ENCODE peak calls at places on chromosomes 1 and 21, in nine cellular contexts. G is stomach, H is Peyer's patch, E is spleen, B is brain microvascular endothelial cell, W is ovary, Z is AG04450, K is adipocyte, J is HAP-1. I is an unnamed sample. For H3K27me3, the result is how much of the 10 kb centered on the place peaks cover.

GRCh38 chr1:182476625-182477024 is 26.7 kb downstream of the RGSL1 start:
- DNase-seq in G (no peak), H (no peak), E (no peak), B (no peak), W (no peak), Z (no peak), K (no peak), J (no peak), I (no peak)

GRCh38 chr1:119371800-119372199 is 3.2 kb downstream of the HAO2 start:
- DNase-seq in G (no peak), H (no peak), E (no peak), B (no peak), W (no peak), Z (no peak), K (no peak), J (peak), I (no peak)

GRCh38 chr1:101025283-101025679 is 303 bp downstream of the DPH5 start:
- DNase-seq in G (no peak), H (peak), E (peak), B (no peak), W (no peak), Z (no peak), K (no peak), J (peak), I (no peak)

GRCh38 chr21:31132574-31133242 is 94.4 kb upstream of the KRTAP19-8 start:
- DNase-seq in G (no peak), H (peak), E (no peak), B (peak), W (no peak), Z (no peak), K (no peak), J (no peak), I (no peak)

GRCh38 chr1:81801032-81801833 is 499 bp downstream of the ADGRL2 start:
- DNase-seq in G (peak), H (no peak), E (peak), B (peak), W (peak), Z (peak), K (peak), J (peak), I (peak)

GRCh38 chr1:78437393-78437792 is 53.4 kb upstream of the PTGFR start:
- DNase-seq in G (no peak), H (no peak), E (no peak), B (peak), W (no peak), Z (no peak), K (peak), J (no peak), I (no peak)

GRCh38 chr1:222385262-222385661 is 162.6 kb downstream of the HHIPL2 start:
- DNase-seq in G (no peak), H (no peak), E (no peak), B (no peak), W (no peak), Z (no peak), K (no peak), J (no peak), I (no peak)

GRCh38 chr1:213171711-213172110 is 120.7 kb downstream of the RPS6KC1 start:
- DNase-seq in G (no peak), H (no peak), E (no peak), B (no peak), W (no peak), Z (no peak), K (no peak), J (no peak), I (no peak)

GRCh38 chr21:15010645-15011044 is 54.2 kb downstream of the NRIP1 start:
- DNase-seq in G (no peak), H (no peak), E (no peak), B (peak), W (no peak), Z (no peak), K (no peak), J (no peak), I (no peak)

GRCh38 chr1:182080955-182081582 is 19.6 kb upstream of the ZNF648 start:
- DNase-seq in G (no peak), H (no peak), E (no peak), B (peak), W (no peak), Z (no peak), K (peak), J (peak), I (no peak)

GRCh38 chr1:18646091-18646775 is 15.6 kb downstream of the PAX7 start:
- DNase-seq in G (no peak), H (no peak), E (no peak), B (no peak), W (no peak), Z (no peak), K (no peak), J (no peak), I (no peak)
- H3K4me3 ChIP-seq in G (peak), H (no peak), E (peak), B (no peak), W (no peak), Z (no peak), K (no peak), J (no peak), I (peak)

GRCh38 chr1:24336099-24336498 is 16.9 kb downstream of the GRHL3 start:
- DNase-seq in G (no peak), H (no peak), E (no peak), B (no peak), W (no peak), Z (no peak), K (no peak), J (no peak), I (no peak)

GRCh38 chr1:24339996-24340395 is 20.8 kb downstream of the GRHL3 start:
- DNase-seq in G (no peak), H (no peak), E (no peak), B (no peak), W (no peak), Z (no peak), K (no peak), J (no peak), I (no peak)

GRCh38 chr1:24337455-24337854 is 18.3 kb downstream of the GRHL3 start:
- DNase-seq in G (no peak), H (no peak), E (no peak), B (no peak), W (no peak), Z (no peak), K (no peak), J (no peak), I (no peak)

GRCh38 chr1:24340770-24341169 is 21.6 kb downstream of the GRHL3 start:
- DNase-seq in G (no peak), H (no peak), E (no peak), B (no peak), W (no peak), Z (no peak), K (no peak), J (no peak), I (no peak)

DNA sequence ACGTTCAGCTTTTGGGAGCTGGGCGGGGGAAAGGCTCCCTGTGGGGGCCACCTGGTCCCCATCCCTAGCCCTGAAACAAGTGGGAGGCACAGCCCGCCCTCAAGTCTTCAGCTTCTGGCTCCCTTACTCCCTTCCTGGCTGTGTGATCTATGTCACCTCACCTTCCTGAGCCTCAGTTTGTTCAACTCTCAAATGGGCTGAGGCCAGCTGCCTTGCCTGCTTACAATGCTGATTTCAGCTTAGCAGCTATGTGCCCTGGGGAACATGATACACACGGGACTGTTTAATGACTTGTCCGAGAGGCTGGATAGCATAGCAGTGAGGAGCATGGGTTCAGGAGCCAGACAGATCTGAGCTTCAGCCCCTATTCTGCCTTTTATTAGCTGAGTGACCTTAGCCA is 19.3 kb downstream of the GRHL3 start:
- DNase-seq in G (no peak), H (no peak), E (peak), B (no peak), W (no peak), Z (no peak), K (no peak), J (no peak), I (no peak)
- H3K27me3 ChIP-seq in G (under half), H (under half), E (under half), B (under half), W (under half), Z (under half), K (under half), J (under half), I (under half)

GRCh38 chr1:203200916-203201315 is 14.4 kb upstream of the CHI3L1 start:
- DNase-seq in G (peak), H (no peak), E (no peak), B (no peak), W (no peak), Z (no peak), K (no peak), J (no peak), I (no peak)

GRCh38 chr1:203197625-203198024 is 11.1 kb upstream of the CHI3L1 start:
- DNase-seq in G (no peak), H (no peak), E (no peak), B (peak), W (no peak), Z (peak), K (peak), J (no peak), I (no peak)

GRCh38 chr1:203200059-203200553 is 13.6 kb upstream of the CHI3L1 start:
- DNase-seq in G (peak), H (no peak), E (no peak), B (no peak), W (no peak), Z (peak), K (peak), J (no peak), I (peak)

GRCh38 chr1:203199002-203199401 is 12.5 kb upstream of the CHI3L1 start:
- DNase-seq in G (no peak), H (no peak), E (no peak), B (no peak), W (no peak), Z (no peak), K (no peak), J (no peak), I (no peak)

GRCh38 chr1:203199481-203200058 is 13.1 kb upstream of the CHI3L1 start:
- DNase-seq in G (peak), H (no peak), E (no peak), B (no peak), W (no peak), Z (no peak), K (no peak), J (no peak), I (no peak)
- H3K4me3 ChIP-seq in G (no peak), H (no peak), E (no peak), B (no peak), W (no peak), Z (no peak), K (peak), J (no peak), I (peak)

GRCh38 chr1:203289281-203289981 is 15.9 kb upstream of the BTG2 start:
- DNase-seq in G (peak), H (peak), E (peak), B (no peak), W (no peak), Z (no peak), K (no peak), J (no peak), I (no peak)

GRCh38 chr1:203291201-203292096 is 13.9 kb upstream of the BTG2 start:
- DNase-seq in G (peak), H (peak), E (no peak), B (no peak), W (no peak), Z (no peak), K (no peak), J (no peak), I (no peak)

GRCh38 chr1:203288351-203288894 is 16.9 kb upstream of the BTG2 start:
- DNase-seq in G (no peak), H (no peak), E (no peak), B (no peak), W (no peak), Z (no peak), K (no peak), J (no peak), I (no peak)

GRCh38 chr1:203289982-203290260 is 15.4 kb upstream of the BTG2 start:
- DNase-seq in G (no peak), H (no peak), E (no peak), B (no peak), W (no peak), Z (no peak), K (no peak), J (no peak), I (no peak)

GRCh38 chr1:203290261-203291089 is 14.8 kb upstream of the BTG2 start:
- DNase-seq in G (peak), H (peak), E (peak), B (peak), W (peak), Z (peak), K (peak), J (peak), I (peak)
- H3K27me3 ChIP-seq in G (under half), H (under half), E (under half), B (under half), W (under half), Z (under half), K (under half), J (under half), I (under half)

DNA sequence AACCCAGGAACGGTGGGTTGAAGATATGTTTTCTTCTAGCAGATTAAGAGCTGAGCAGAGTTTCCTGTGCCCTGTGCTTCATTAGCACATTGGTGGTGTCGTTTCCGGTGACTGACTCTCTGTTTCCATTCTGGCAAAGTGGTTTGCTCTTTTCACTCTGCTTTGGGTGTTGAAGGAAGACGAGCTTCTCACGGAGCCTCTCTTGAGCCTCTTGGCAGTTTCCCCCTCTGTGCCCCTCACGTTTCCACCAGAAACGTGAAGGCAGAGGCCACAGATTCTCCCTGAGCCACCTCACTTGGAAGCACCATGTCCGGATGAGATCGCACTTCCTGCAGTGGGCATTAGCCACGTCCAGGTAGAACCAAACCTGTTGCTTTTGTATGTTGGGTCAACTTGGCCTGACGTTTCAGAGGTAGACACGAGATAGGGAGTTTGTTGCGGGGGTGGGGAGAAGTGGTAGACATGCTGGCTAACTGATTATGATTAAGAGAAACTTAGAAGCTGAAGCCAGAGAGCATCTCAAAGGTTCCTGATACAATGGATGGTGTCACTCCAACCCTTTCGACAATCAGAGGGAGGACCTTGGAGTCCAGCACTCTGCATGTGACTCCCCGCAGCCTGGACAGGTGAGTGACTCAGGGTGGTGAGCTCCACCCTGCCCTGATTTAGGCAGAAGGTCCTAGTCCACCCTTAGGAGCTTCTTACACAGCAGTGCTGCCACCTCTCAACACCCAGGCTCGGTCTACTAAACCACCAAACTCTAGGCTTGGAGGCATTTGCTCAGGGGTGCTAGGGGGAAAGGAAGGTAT is at the start of gene LAX1:
- DNase-seq in G (peak), H (peak), E (no peak), B (no peak), W (no peak), Z (no peak), K (no peak), J (no peak), I (no peak)
- H3K4me3 ChIP-seq in G (peak), H (peak), E (peak), B (no peak), W (no peak), Z (no peak), K (no peak), J (no peak), I (no peak)

GRCh38 chr1:234212764-234213406 is 160.4 kb upstream of the COA6 start:
- DNase-seq in G (no peak), H (no peak), E (no peak), B (no peak), W (no peak), Z (no peak), K (no peak), J (peak), I (no peak)
- H3K27me3 ChIP-seq in G (under half), H (under half), E (under half), B (under half), W (under half), Z (under half), K (under half), J (under half), I (under half)